ENCODE peak calls at places on chromosomes 3 and 15, in seven cellular contexts. M is prostate gland, L is uterus, Z is HepG2, N is left ventricle myocardium inferior, H is upper lobe of right lung, C is heart left ventricle. W is an unnamed sample.

GRCh38 chr15:93895976-93896770 is 335.2 kb upstream of the MCTP2 start:
- DNase-seq in M (no peak), L (no peak), Z (no peak), N (no peak), H (no peak), C (no peak), W (no peak)

GRCh38 chr3:168615489-168616020 is 519.8 kb upstream of the GOLIM4 start:
- DNase-seq in M (no peak), L (no peak), Z (no peak), N (no peak), H (no peak), C (no peak), W (no peak)

GRCh38 chr15:25812845-25813244 is 50.3 kb downstream of the ATP10A start:
- DNase-seq in M (no peak), L (no peak), Z (no peak), N (no peak), H (no peak), C (no peak), W (no peak)

GRCh38 chr15:51623386-51623938 is 891 bp upstream of the DMXL2 start:
- DNase-seq in M (peak), L (peak), Z (no peak), N (no peak), H (no peak), C (no peak), W (peak)

GRCh38 chr3:146712826-146713225 is 107.7 kb upstream of the PLSCR5 start:
- DNase-seq in M (no peak), L (no peak), Z (no peak), N (no peak), H (no peak), C (no peak), W (no peak)

GRCh38 chr3:59422312-59422711 is 372.5 kb upstream of the CFAP20DC start:
- DNase-seq in M (no peak), L (no peak), Z (no peak), N (no peak), H (no peak), C (no peak), W (no peak)

GRCh38 chr3:23487015-23487414 is 283.9 kb downstream of the UBE2E2 start:
- DNase-seq in M (no peak), L (no peak), Z (no peak), N (no peak), H (no peak), C (peak), W (no peak)

GRCh38 chr3:164533275-164533674 is 545.0 kb downstream of the SI start:
- DNase-seq in M (no peak), L (no peak), Z (no peak), N (no peak), H (no peak), C (no peak), W (no peak)

GRCh38 chr15:75573001-75573400 is 6.1 kb downstream of the PTPN9 start:
- DNase-seq in M (no peak), L (no peak), Z (no peak), N (no peak), H (no peak), C (no peak), W (peak)

GRCh38 chr15:64249406-64249805 is 86.6 kb upstream of the PPIB start:
- DNase-seq in M (peak), L (no peak), Z (no peak), N (no peak), H (no peak), C (no peak), W (no peak)

GRCh38 chr3:161508852-161509477 is 12.4 kb downstream of the OTOL1 start:
- DNase-seq in M (no peak), L (no peak), Z (no peak), N (no peak), H (no peak), C (no peak), W (no peak)

GRCh38 chr3:119794971-119795612 is 13.2 kb downstream of the NR1I2 start:
- DNase-seq in M (no peak), L (no peak), Z (peak), N (no peak), H (no peak), C (no peak), W (peak)

GRCh38 chr3:133717424-133717823 is 28.8 kb upstream of the TF start:
- DNase-seq in M (no peak), L (no peak), Z (peak), N (no peak), H (no peak), C (no peak), W (no peak)

GRCh38 chr3:105812194-105812586 is 56.6 kb downstream of the CBLB start:
- DNase-seq in M (no peak), L (no peak), Z (no peak), N (no peak), H (no peak), C (no peak), W (no peak)

GRCh38 chr15:67013696-67014095 is 51.7 kb upstream of the SMAD3 start:
- DNase-seq in M (no peak), L (peak), Z (no peak), N (peak), H (no peak), C (no peak), W (peak)

GRCh38 chr15:61824291-61824690 is 236.0 kb downstream of the VPS13C start:
- DNase-seq in M (no peak), L (no peak), Z (no peak), N (no peak), H (no peak), C (no peak), W (no peak)

GRCh38 chr3:55984631-55985030 is 483.6 kb downstream of the ERC2 start:
- DNase-seq in M (no peak), L (no peak), Z (no peak), N (no peak), H (no peak), C (no peak), W (no peak)

GRCh38 chr3:111811811-111812210 is 47.3 kb upstream of the PHLDB2 start:
- DNase-seq in M (no peak), L (no peak), Z (no peak), N (no peak), H (no peak), C (no peak), W (no peak)

GRCh38 chr3:158918451-158918850 is 116.6 kb downstream of the MFSD1 start:
- DNase-seq in M (no peak), L (no peak), Z (no peak), N (no peak), H (no peak), C (no peak), W (no peak)

GRCh38 chr15:28881170-28881569 is 4.6 kb upstream of the APBA2 start:
- DNase-seq in M (no peak), L (no peak), Z (no peak), N (no peak), H (no peak), C (peak), W (peak)

GRCh38 chr15:99502182-99502581 is 63.6 kb upstream of the MEF2A start:
- DNase-seq in M (no peak), L (no peak), Z (no peak), N (no peak), H (no peak), C (no peak), W (no peak)

GRCh38 chr3:169453256-169454059 is 210.1 kb downstream of the MECOM start:
- DNase-seq in M (no peak), L (no peak), Z (no peak), N (no peak), H (no peak), C (no peak), W (no peak)

GRCh38 chr3:174862101-174862500 is 3.0 kb downstream of the NAALADL2 start:
- DNase-seq in M (peak), L (no peak), Z (peak), N (no peak), H (no peak), C (no peak), W (no peak)

GRCh38 chr3:98359993-98360675 is 6.5 kb downstream of the OR5K4 start:
- DNase-seq in M (no peak), L (no peak), Z (peak), N (no peak), H (no peak), C (no peak), W (no peak)

GRCh38 chr3:119145500-119146167 is at the start of gene TEX55:
- DNase-seq in M (peak), L (no peak), Z (peak), N (peak), H (peak), C (no peak), W (peak)

GRCh38 chr15:50328116-50328515 is 26.9 kb downstream of the GABPB1 start:
- DNase-seq in M (no peak), L (no peak), Z (no peak), N (no peak), H (no peak), C (no peak), W (no peak)

GRCh38 chr3:8561365-8561764 is 59.7 kb downstream of the LMCD1 start:
- DNase-seq in M (no peak), L (no peak), Z (no peak), N (peak), H (no peak), C (peak), W (no peak)

GRCh38 chr3:8565376-8565775 is 63.8 kb downstream of the LMCD1 start:
- DNase-seq in M (no peak), L (no peak), Z (no peak), N (no peak), H (no peak), C (no peak), W (no peak)

GRCh38 chr3:8562081-8562595 is 60.5 kb downstream of the LMCD1 start:
- DNase-seq in M (no peak), L (no peak), Z (no peak), N (no peak), H (no peak), C (no peak), W (no peak)

GRCh38 chr3:8563597-8563996 is 62.0 kb downstream of the LMCD1 start:
- DNase-seq in M (no peak), L (no peak), Z (no peak), N (no peak), H (no peak), C (no peak), W (no peak)

GRCh38 chr3:8563146-8563545 is 61.5 kb downstream of the LMCD1 start:
- DNase-seq in M (no peak), L (no peak), Z (no peak), N (no peak), H (no peak), C (no peak), W (no peak)
- H3K27ac ChIP-seq in M (no peak), L (no peak), Z (no peak), N (peak), H (peak), C (no peak), W (no peak)

GRCh38 chr3:100982710-100983109 is 10.5 kb downstream of the ABI3BP start:
- DNase-seq in M (peak), L (peak), Z (no peak), N (peak), H (peak), C (peak), W (peak)
- TF ChIP-seq CTCF in M (no peak), L (no peak), Z (no peak), N (no peak), H (no peak), C (no peak), W (no peak)

GRCh38 chr3:179324270-179324754 is 1.5 kb downstream of the ZNF639 start:
- DNase-seq in M (no peak), L (no peak), Z (no peak), N (no peak), H (no peak), C (no peak), W (no peak)
- H3K27ac ChIP-seq in M (peak), L (peak), Z (peak), N (peak), H (peak), C (peak), W (peak)

GRCh38 chr3:44080507-44080906 is 161.2 kb upstream of the TOPAZ1 start:
- DNase-seq in M (no peak), L (no peak), Z (no peak), N (no peak), H (no peak), C (no peak), W (no peak)
- TF ChIP-seq CTCF in M (no peak), L (no peak), Z (no peak), N (no peak), H (no peak), C (no peak), W (no peak)

GRCh38 chr3:58102976-58103447 is 94.8 kb downstream of the FLNB start:
- DNase-seq in M (peak), L (no peak), Z (peak), N (no peak), H (no peak), C (no peak), W (no peak)

GRCh38 chr3:58104712-58105111 is 96.5 kb downstream of the FLNB start:
- DNase-seq in M (no peak), L (no peak), Z (no peak), N (no peak), H (no peak), C (no peak), W (no peak)

GRCh38 chr3:58104155-58104554 is 95.9 kb downstream of the FLNB start:
- DNase-seq in M (no peak), L (no peak), Z (no peak), N (no peak), H (no peak), C (no peak), W (no peak)

GRCh38 chr3:58101499-58102370 is 93.5 kb downstream of the FLNB start:
- DNase-seq in M (peak), L (no peak), Z (peak), N (no peak), H (no peak), C (no peak), W (no peak)

GRCh38 chr3:58102371-58102750 is 94.1 kb downstream of the FLNB start:
- DNase-seq in M (no peak), L (no peak), Z (no peak), N (no peak), H (no peak), C (no peak), W (no peak)
- H3K27ac ChIP-seq in M (peak), L (no peak), Z (peak), N (no peak), H (peak), C (no peak), W (no peak)

GRCh38 chr3:84547971-84548970 is 410.5 kb upstream of the CADM2 start:
- DNase-seq in M (no peak), L (no peak), Z (peak), N (no peak), H (no peak), C (no peak), W (peak)
- TF ChIP-seq CTCF in M (peak), L (no peak), Z (peak), N (peak), H (peak), C (peak), W (no peak)

W was measured in cardiac muscle cell.